ENCODE peak calls at places on chromosomes 4 and X, in six cellular contexts. W is M059J; J is posterior vena cava; X is left ventricle myocardium inferior; I is NCI-H510A treated with DMSO at 0.1 percent for 48 hours; T is activated T-helper 1 cell treated with anti-CD3 and anti-CD28 coated beads, Interleukin-2, amount 50 U/mL, for 16 hours. B is an unnamed sample.
A peak's percentile ranks its signal among the peaks of the same experiment; 100 is the strongest.

GRCh38 chr4:181308476-181309170 is 934.6 kb upstream of the TENM3 start:
- DNase-seq in W (no peak), J (no peak), X (no peak), I (peak; percentile 30), T (no peak), B (no peak)

GRCh38 chr4:14583331-14583730 is 418.9 kb upstream of the CPEB2 start:
- DNase-seq in W (peak; percentile 7), J (no peak), X (no peak), I (no peak), T (no peak), B (no peak)

GRCh38 chr4:28354874-28355273 is 1494.2 kb downstream of the STIM2 start:
- DNase-seq in W (no peak), J (no peak), X (no peak), I (no peak), T (no peak), B (no peak)

GRCh38 chr4:186701273-186701672 is 22.4 kb downstream of the FAT1 start:
- DNase-seq in W (peak; percentile 29), J (peak; percentile 79), X (peak; percentile 38), I (peak; percentile 10), T (no peak), B (no peak)

GRCh38 chr4:98626350-98626749 is 32.1 kb downstream of the TSPAN5 start:
- DNase-seq in W (peak; percentile 92), J (no peak), X (peak; percentile 18), I (no peak), T (no peak), B (no peak)

GRCh38 chr4:22514001-22514400 is 1.9 kb downstream of the ADGRA3 start:
- DNase-seq in W (peak; percentile 94), J (no peak), X (no peak), I (no peak), T (no peak), B (no peak)

GRCh38 chrX:115592997-115593734 is 32.2 kb downstream of the PLS3 start:
- DNase-seq in W (peak; percentile 77), J (no peak), X (no peak), I (no peak), T (no peak), B (no peak)

GRCh38 chr4:43071069-43071468 is 178.6 kb downstream of the GRXCR1 start:
- DNase-seq in W (no peak), J (no peak), X (no peak), I (no peak), T (no peak), B (no peak)

GRCh38 chr4:25486171-25486570 is 109.1 kb downstream of the ANAPC4 start:
- DNase-seq in W (peak; percentile 46), J (no peak), X (no peak), I (no peak), T (no peak), B (no peak)

GRCh38 chr4:84151574-84151973 is 347.5 kb downstream of the NKX6-1 start:
- DNase-seq in W (peak; percentile 4), J (no peak), X (no peak), I (no peak), T (no peak), B (no peak)

GRCh38 chrX:121231566-121232358 is 184.4 kb downstream of the GLUD2 start:
- DNase-seq in W (no peak), J (no peak), X (no peak), I (no peak), T (no peak), B (no peak)

GRCh38 chr4:75194180-75194579 is 261.3 kb downstream of the PARM1 start:
- DNase-seq in W (no peak), J (no peak), X (no peak), I (no peak), T (no peak), B (no peak)

GRCh38 chr4:123488916-123489315 is 92.3 kb downstream of the SPRY1 start:
- DNase-seq in W (peak; percentile 72), J (no peak), X (no peak), I (no peak), T (no peak), B (peak; percentile 94)

GRCh38 chr4:84966382-84967291 is at the start of gene WDFY3:
- DNase-seq in W (peak; percentile 88), J (peak; percentile 94), X (peak; percentile 79), I (peak; percentile 81), T (no peak), B (peak; percentile 90)

GRCh38 chr4:2785613-2786012 is 7.3 kb upstream of the SH3BP2 start:
- DNase-seq in W (no peak), J (peak; percentile 36), X (no peak), I (peak; percentile 5), T (no peak), B (peak; percentile 87)

GRCh38 chr4:2412534-2412884 is 5.9 kb downstream of the ZFYVE28 start:
- DNase-seq in W (no peak), J (no peak), X (no peak), I (peak; percentile 56), T (no peak), B (no peak)

GRCh38 chr4:121182296-121182695 is 18.2 kb upstream of the TNIP3 start:
- DNase-seq in W (peak; percentile 45), J (no peak), X (no peak), I (no peak), T (no peak), B (peak; percentile 75)

GRCh38 chr4:36332023-36332781 is 50.8 kb downstream of the DTHD1 start:
- DNase-seq in W (no peak), J (no peak), X (no peak), I (no peak), T (no peak), B (no peak)

GRCh38 chr4:152996101-152996500 is 60.0 kb downstream of the FHDC1 start:
- DNase-seq in W (no peak), J (no peak), X (no peak), I (peak; percentile 29), T (no peak), B (no peak)

GRCh38 chr4:98838977-98839618 is 89.8 kb downstream of the EIF4E start:
- DNase-seq in W (peak; percentile 63), J (no peak), X (no peak), I (peak; percentile 1), T (no peak), B (peak; percentile 51)

GRCh38 chr4:186021461-186022167 is 47.3 kb upstream of the TLR3 start:
- DNase-seq in W (peak; percentile 14), J (no peak), X (no peak), I (peak; percentile 42), T (no peak), B (no peak)

GRCh38 chr4:24044610-24045589 is 155.1 kb upstream of the PPARGC1A start:
- DNase-seq in W (no peak), J (no peak), X (no peak), I (no peak), T (no peak), B (peak; percentile 8)

GRCh38 chrX:13898603-13899002 is 81.7 kb upstream of the GPM6B start:
- DNase-seq in W (peak; percentile 21), J (no peak), X (no peak), I (no peak), T (no peak), B (no peak)

GRCh38 chr4:86955888-86956451 is 21.2 kb downstream of the AFF1 start:
- DNase-seq in W (no peak), J (no peak), X (no peak), I (no peak), T (no peak), B (no peak)

GRCh38 chrX:109952050-109952449 is 50.9 kb upstream of the TMEM164 start:
- DNase-seq in W (peak; percentile 78), J (no peak), X (no peak), I (no peak), T (no peak), B (no peak)

GRCh38 chr4:152693875-152694274 is 14.1 kb upstream of the TMEM154 start:
- DNase-seq in W (no peak), J (no peak), X (no peak), I (no peak), T (no peak), B (no peak)

GRCh38 chr4:139645458-139645857 is 20.2 kb upstream of the MGST2 start:
- DNase-seq in W (no peak), J (no peak), X (no peak), I (no peak), T (no peak), B (no peak)

GRCh38 chrX:148854351-148854750 is 353.9 kb downstream of the AFF2 start:
- DNase-seq in W (peak; percentile 74), J (no peak), X (no peak), I (no peak), T (no peak), B (no peak)

GRCh38 chr4:7341486-7342222 is 93.1 kb downstream of the PSAPL1 start:
- DNase-seq in W (peak; percentile 47), J (no peak), X (peak; percentile 6), I (no peak), T (no peak), B (no peak)

GRCh38 chr4:25915359-25915716 is 1.3 kb downstream of the SMIM20 start:
- DNase-seq in W (no peak), J (no peak), X (no peak), I (no peak), T (no peak), B (no peak)

GRCh38 chr4:83831588-83831987 is 295.7 kb downstream of the GPAT3 start:
- DNase-seq in W (no peak), J (no peak), X (no peak), I (no peak), T (no peak), B (no peak)

GRCh38 chr4:156584100-156584499 is 387.5 kb downstream of the PDGFC start:
- DNase-seq in W (peak; percentile 82), J (no peak), X (no peak), I (no peak), T (no peak), B (no peak)

GRCh38 chr4:147830987-147831386 is 99.1 kb downstream of the ARHGAP10 start:
- DNase-seq in W (peak; percentile 73), J (no peak), X (no peak), I (no peak), T (no peak), B (no peak)

GRCh38 chrX:130805906-130806305 is 97.1 kb downstream of the ENOX2 start:
- DNase-seq in W (peak; percentile 26), J (no peak), X (no peak), I (no peak), T (no peak), B (no peak)

GRCh38 chr4:84796388-84796787 is 170.1 kb downstream of the WDFY3 start:
- DNase-seq in W (peak; percentile 8), J (no peak), X (no peak), I (no peak), T (no peak), B (no peak)

GRCh38 chr4:1682860-1683259 is 1.3 kb downstream of the FAM53A start:
- DNase-seq in W (no peak), J (peak; percentile 55), X (no peak), I (no peak), T (no peak), B (no peak)

GRCh38 chrX:112631892-112632291 is 47.8 kb downstream of the LHFPL1 start:
- DNase-seq in W (no peak), J (no peak), X (no peak), I (no peak), T (no peak), B (no peak)

B was measured in MV-4-11.